ENCODE peak calls at places on chromosomes 1 and 21, in ten cellular contexts. T, U, E, I, D, S, J, P, X and K are unnamed samples.

GRCh38 chr1:92951141-92951582 is 10.1 kb downstream of the DIPK1A start:
- DNase-seq in D (peak; percentile 93), T (peak; percentile 57), X (no peak), U (no peak), I (no peak), J (no peak), P (no peak), S (peak; percentile 79), E (peak; percentile 81), K (no peak)

GRCh38 chr1:2474933-2475371 is 1.1 kb upstream of the PLCH2 start:
- DNase-seq in J (no peak), X (no peak), I (peak; percentile 96), E (no peak), P (no peak), T (no peak), U (no peak), D (peak; percentile 30), S (no peak), K (no peak)

GRCh38 chr1:64396817-64397216 is 73.1 kb upstream of the CACHD1 start:
- DNase-seq in P (no peak), D (no peak), X (no peak), E (no peak), U (peak; percentile 77), I (no peak), J (peak; percentile 72), S (no peak), T (no peak), K (peak; percentile 20)

GRCh38 chr1:30740952-30741894 is 16.4 kb downstream of the LAPTM5 start:
- DNase-seq in P (no peak), S (no peak), U (no peak), I (peak; percentile 61), E (no peak), X (peak; percentile 32), J (no peak), T (peak; percentile 46), D (no peak), K (no peak)

GRCh38 chr1:109094377-109094803 is 3.8 kb downstream of the TMEM167B start:
- DNase-seq in U (no peak), T (no peak), P (no peak), I (no peak), E (peak; percentile 51), D (peak; percentile 47), S (no peak), J (no peak), X (no peak), K (no peak)

GRCh38 chr1:30955448-30956015 is 47.0 kb upstream of the SDC3 start:
- DNase-seq in T (no peak), J (no peak), S (no peak), P (no peak), X (no peak), E (peak; percentile 72), D (peak; percentile 72), I (peak; percentile 72), U (no peak), K (no peak)

GRCh38 chr1:76635784-76636183 is 231.5 kb upstream of the ST6GALNAC5 start:
- DNase-seq in E (no peak), I (no peak), U (no peak), P (no peak), D (peak; percentile 44), S (no peak), X (no peak), J (no peak), T (no peak), K (no peak)

GRCh38 chr1:203128691-203129500 is 1.4 kb downstream of the ADORA1 start:
- DNase-seq in U (no peak), X (no peak), E (no peak), S (no peak), P (no peak), J (peak; percentile 26), D (no peak), I (peak; percentile 39), T (no peak), K (no peak)

GRCh38 chr1:162020145-162020544 is 3.5 kb downstream of the OLFML2B start:
- DNase-seq in P (no peak), U (no peak), T (peak; percentile 35), S (no peak), X (no peak), D (no peak), J (no peak), I (peak; percentile 69), E (no peak), K (no peak)

GRCh38 chr1:184061396-184062003 is 10.0 kb downstream of the TSEN15 start:
- DNase-seq in T (no peak), X (no peak), U (peak; percentile 39), S (no peak), D (peak; percentile 64), J (no peak), I (no peak), P (no peak), E (peak; percentile 84), K (peak; percentile 21)

GRCh38 chr1:227913969-227914791 is 33.6 kb downstream of the WNT9A start:
- DNase-seq in T (no peak), E (no peak), P (peak; percentile 40), X (no peak), D (no peak), J (no peak), S (no peak), U (peak; percentile 34), I (peak; percentile 75), K (peak; percentile 37)

GRCh38 chr1:53326598-53327182 is 1.2 kb downstream of the LRP8 start:
- DNase-seq in U (peak; percentile 69), D (peak; percentile 46), J (peak; percentile 49), P (peak; percentile 35), I (peak; percentile 85), X (peak; percentile 31), S (no peak), T (peak; percentile 73), E (peak; percentile 11), K (peak; percentile 82)

GRCh38 chr1:224127925-224128819 is 14.3 kb downstream of the FBXO28 start:
- DNase-seq in S (no peak), P (no peak), X (no peak), I (no peak), E (peak; percentile 53), T (peak; percentile 47), D (peak; percentile 67), J (no peak), U (no peak), K (no peak)

GRCh38 chr1:22018583-22019559 is 17.4 kb downstream of the CELA3A start:
- DNase-seq in D (peak; percentile 93), I (peak; percentile 95), E (peak; percentile 85), X (peak; percentile 78), T (peak; percentile 97), J (no peak), U (peak; percentile 42), P (no peak), S (peak; percentile 80), K (no peak)

GRCh38 chr21:36310016-36310415 is 10.0 kb upstream of the MORC3 start:
- DNase-seq in P (no peak), E (no peak), X (no peak), I (no peak), U (no peak), D (no peak), S (peak; percentile 33), T (no peak), J (no peak), K (no peak)
- H2AFZ ChIP-seq in P (no peak overlapping the region), E (no peak overlapping the region), X (no peak overlapping the region), I (no peak overlapping the region), U (no peak overlapping the region), D (no peak overlapping the region), S (peak overlapping the region; percentile 68), T (no peak overlapping the region), J (no peak overlapping the region), K (no peak overlapping the region)

GRCh38 chr21:44299458-44300261 is at the start of gene PFKL:
- DNase-seq in T (peak; percentile 61), P (peak; percentile 48), E (peak; percentile 12), U (peak; percentile 72), X (peak; percentile 38), D (peak; percentile 86), I (peak; percentile 100), J (peak; percentile 65), S (peak; percentile 59), K (peak; percentile 81)
- H2AFZ ChIP-seq in T (peak within 1 kb of the TSS; percentile 77), P (peak within 1 kb of the TSS; percentile 98), E (peak within 1 kb of the TSS; percentile 80), U (peak within 1 kb of the TSS; percentile 95), X (peak within 1 kb of the TSS; percentile 92), D (peak within 1 kb of the TSS; percentile 89), I (peak within 1 kb of the TSS; percentile 89), J (no peak within 1 kb of the TSS), S (peak within 1 kb of the TSS; percentile 62), K (peak within 1 kb of the TSS; percentile 72)

GRCh38 chr21:33924766-33925100 is 9.1 kb upstream of the ATP5PO start:
- DNase-seq in J (no peak), E (no peak), D (no peak), U (no peak), P (no peak), T (peak; percentile 74), X (no peak), S (no peak), I (no peak), K (no peak)

GRCh38 chr21:33924079-33924765 is 8.6 kb upstream of the ATP5PO start:
- DNase-seq in J (peak; percentile 86), X (peak; percentile 78), I (peak; percentile 85), T (peak; percentile 90), E (peak; percentile 44), P (peak; percentile 86), S (peak; percentile 67), U (peak; percentile 97), D (peak; percentile 88), K (peak; percentile 91)
- H2AFZ ChIP-seq in J (no peak overlapping the region), X (no peak overlapping the region), I (peak overlapping the region; percentile 82), T (peak overlapping the region; percentile 66), E (peak overlapping the region; percentile 43), P (peak overlapping the region; percentile 80), S (peak overlapping the region; percentile 49), U (peak overlapping the region; percentile 96), D (peak overlapping the region; percentile 63), K (peak overlapping the region; percentile 69)

GRCh38 chr1:226738995-226739695 is at the start of gene ITPKB:
- DNase-seq in J (no peak), T (peak; percentile 82), U (peak; percentile 48), X (peak; percentile 91), D (peak; percentile 72), E (peak; percentile 58), I (peak; percentile 87), S (no peak), P (no peak), K (peak; percentile 48)

GRCh38 chr1:226736908-226737818 is 1.9 kb downstream of the ITPKB start:
- DNase-seq in J (peak; percentile 63), T (peak; percentile 53), P (peak; percentile 63), I (peak; percentile 90), S (no peak), U (peak; percentile 75), X (peak; percentile 50), E (no peak), D (peak; percentile 68), K (peak; percentile 86)

GRCh38 chr1:226737819-226738420 is 1.2 kb downstream of the ITPKB start:
- DNase-seq in X (peak; percentile 59), P (peak; percentile 46), U (peak; percentile 60), J (peak; percentile 58), E (no peak), D (peak; percentile 69), T (peak; percentile 61), I (peak; percentile 90), S (no peak), K (peak; percentile 61)

GRCh38 chr1:226739696-226740065 is 599 bp upstream of the ITPKB start:
- DNase-seq in X (no peak), I (no peak), J (no peak), U (no peak), P (no peak), S (no peak), T (no peak), D (no peak), E (no peak), K (no peak)

DNA sequence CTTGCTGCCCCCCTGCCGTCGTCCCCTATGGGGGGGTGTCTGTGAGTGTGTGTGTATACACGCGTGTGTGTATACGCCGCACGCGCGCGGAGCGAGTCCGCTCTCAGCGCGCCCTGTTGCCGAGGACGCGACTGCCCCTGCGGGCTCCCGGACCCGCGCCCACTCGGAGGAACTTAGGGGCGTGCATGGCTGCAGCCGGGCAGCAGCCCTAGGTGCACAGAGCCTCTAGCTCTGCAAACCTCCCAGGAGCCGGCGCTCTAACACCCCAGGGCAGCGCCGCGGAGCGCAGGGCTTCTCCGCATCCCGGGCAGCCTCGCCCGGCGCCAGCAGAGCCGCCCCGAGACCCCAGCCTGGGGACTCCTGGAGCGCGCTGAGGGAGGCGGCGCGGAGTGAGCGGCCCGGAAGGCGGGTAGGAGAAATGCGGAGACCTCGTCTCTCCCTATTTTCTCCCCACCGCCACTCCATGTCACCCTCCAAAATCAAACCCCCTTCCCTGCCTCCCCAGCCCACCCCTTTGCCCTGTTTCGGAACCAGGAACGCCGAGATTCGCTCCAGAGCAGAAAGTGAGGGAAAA is 574 bp downstream of the ITPKB start:
- DNase-seq in P (no peak), U (peak; percentile 68), J (peak; percentile 53), D (peak; percentile 65), T (peak; percentile 60), E (no peak), X (peak; percentile 48), I (peak; percentile 84), S (no peak), K (peak; percentile 70)
- H2AFZ ChIP-seq in P (peak overlapping the region; percentile 94), U (peak overlapping the region; percentile 100), J (no peak overlapping the region), D (peak overlapping the region; percentile 97), T (peak overlapping the region; percentile 88), E (peak overlapping the region; percentile 92), X (peak overlapping the region; percentile 81), I (peak overlapping the region; percentile 91), S (peak overlapping the region; percentile 75), K (peak overlapping the region; percentile 98)